ENCODE peak calls at places on chromosomes 11 and 22, in nine cellular contexts. O is adipocyte; L is upper lobe of right lung; T is tibial artery; U is mucosa of descending colon; R is pancreas; C is effector memory CD4-positive, alpha-beta T cell; Q is psoas muscle; I is stomach. M is an unnamed sample. For H3K4me1, the result is how much of the 10 kb centered on the place peaks cover.

GRCh38 chr11:13954591-13954990 is 7.9 kb upstream of the SPON1 start:
- DNase-seq in O (no peak), L (no peak), T (no peak), U (no peak), R (no peak), C (no peak), Q (no peak), I (no peak), M (no peak)

GRCh38 chr22:43828711-43829447 is 16.8 kb upstream of the EFCAB6 start:
- DNase-seq in O (no peak), L (peak), T (peak), U (no peak), R (no peak), C (no peak), Q (peak), I (no peak), M (no peak)

GRCh38 chr22:43227231-43227630 is 40.3 kb upstream of the TTLL12 start:
- DNase-seq in O (no peak), L (no peak), T (no peak), U (no peak), R (no peak), C (no peak), Q (no peak), I (no peak), M (no peak)

GRCh38 chr11:6705905-6706535 is 22.9 kb upstream of the MRPL17 start:
- DNase-seq in O (peak), L (no peak), T (no peak), U (no peak), R (peak), C (peak), Q (no peak), I (peak), M (no peak)

GRCh38 chr22:34841911-34842310 is 224.0 kb upstream of the ISX start:
- DNase-seq in O (peak), L (no peak), T (no peak), U (no peak), R (no peak), C (no peak), Q (no peak), I (no peak), M (no peak)

GRCh38 chr22:42611076-42611475 is 3.6 kb downstream of the POLDIP3 start:
- DNase-seq in O (no peak), L (no peak), T (no peak), U (no peak), R (no peak), C (no peak), Q (no peak), I (no peak), M (no peak)

GRCh38 chr22:41636467-41636866 is 15.4 kb downstream of the XRCC6 start:
- DNase-seq in O (peak), L (no peak), T (peak), U (no peak), R (no peak), C (no peak), Q (peak), I (no peak), M (no peak)

GRCh38 chr11:111454561-111455192 is 57.5 kb downstream of the BTG4 start:
- DNase-seq in O (peak), L (no peak), T (no peak), U (no peak), R (no peak), C (no peak), Q (no peak), I (no peak), M (no peak)

GRCh38 chr11:62444271-62444833 is 25.5 kb downstream of the SCGB1A1 start:
- DNase-seq in O (no peak), L (peak), T (peak), U (peak), R (no peak), C (no peak), Q (peak), I (peak), M (no peak)

GRCh38 chr11:78248191-78248590 is 59.5 kb downstream of the USP35 start:
- DNase-seq in O (no peak), L (no peak), T (no peak), U (no peak), R (no peak), C (no peak), Q (no peak), I (no peak), M (no peak)

GRCh38 chr22:50737728-50738648 is at the start of gene ACR:
- DNase-seq in O (no peak), L (peak), T (peak), U (no peak), R (no peak), C (no peak), Q (no peak), I (peak), M (no peak)

GRCh38 chr11:66478823-66479740 is 1.2 kb upstream of the DPP3 start:
- DNase-seq in O (peak), L (peak), T (peak), U (peak), R (peak), C (no peak), Q (peak), I (peak), M (no peak)

GRCh38 chr22:35170716-35171697 is 86.3 kb upstream of the HMGXB4 start:
- DNase-seq in O (no peak), L (peak), T (no peak), U (no peak), R (no peak), C (no peak), Q (no peak), I (no peak), M (no peak)

GRCh38 chr11:111310723-111311122 is 12.4 kb downstream of the POU2AF3 start:
- DNase-seq in O (no peak), L (no peak), T (no peak), U (no peak), R (no peak), C (no peak), Q (no peak), I (no peak), M (no peak)

GRCh38 chr22:45769569-45770210 is 98.1 kb downstream of the ATXN10 start:
- DNase-seq in O (peak), L (no peak), T (no peak), U (no peak), R (no peak), C (no peak), Q (no peak), I (no peak), M (no peak)

GRCh38 chr11:30422828-30423648 is 100.1 kb downstream of the ARL14EP start:
- DNase-seq in O (no peak), L (no peak), T (no peak), U (no peak), R (peak), C (no peak), Q (no peak), I (peak), M (no peak)

GRCh38 chr11:67996622-67997459 is 7.1 kb downstream of the UNC93B1 start:
- DNase-seq in O (no peak), L (peak), T (no peak), U (peak), R (peak), C (no peak), Q (peak), I (peak), M (peak)

GRCh38 chr22:32764330-32765116 is 37.0 kb upstream of the TIMP3 start:
- DNase-seq in O (peak), L (no peak), T (peak), U (no peak), R (no peak), C (no peak), Q (peak), I (no peak), M (no peak)

GRCh38 chr11:15826826-15827225 is 529.5 kb downstream of the SOX6 start:
- DNase-seq in O (peak), L (peak), T (no peak), U (no peak), R (peak), C (no peak), Q (peak), I (no peak), M (no peak)

GRCh38 chr11:78402842-78403241 is 14.8 kb downstream of the GAB2 start:
- DNase-seq in O (no peak), L (no peak), T (no peak), U (no peak), R (no peak), C (no peak), Q (no peak), I (no peak), M (no peak)

GRCh38 chr11:11400635-11401232 is 47.7 kb upstream of the CSNK2A3 start:
- DNase-seq in O (no peak), L (no peak), T (no peak), U (no peak), R (no peak), C (no peak), Q (no peak), I (no peak), M (no peak)

GRCh38 chr11:74446445-74446844 is 20.9 kb downstream of the KCNE3 start:
- DNase-seq in O (peak), L (no peak), T (no peak), U (no peak), R (no peak), C (no peak), Q (no peak), I (no peak), M (no peak)

GRCh38 chr11:95230054-95231034 is 658 bp downstream of the SESN3 start:
- DNase-seq in O (peak), L (no peak), T (peak), U (peak), R (peak), C (no peak), Q (peak), I (no peak), M (peak)

GRCh38 chr22:35987487-35987886 is 41.1 kb downstream of the RBFOX2 start:
- DNase-seq in O (no peak), L (no peak), T (no peak), U (no peak), R (no peak), C (no peak), Q (no peak), I (no peak), M (no peak)

GRCh38 chr22:31734512-31734911 is 15.4 kb downstream of the PRR14L start:
- DNase-seq in O (peak), L (no peak), T (no peak), U (no peak), R (no peak), C (no peak), Q (no peak), I (no peak), M (no peak)

GRCh38 chr11:20933958-20934357 is 264.6 kb downstream of the NELL1 start:
- DNase-seq in O (no peak), L (no peak), T (no peak), U (no peak), R (no peak), C (no peak), Q (no peak), I (no peak), M (no peak)

GRCh38 chr11:112157274-112157766 is 6.6 kb downstream of the IL18 start:
- DNase-seq in O (peak), L (no peak), T (no peak), U (no peak), R (peak), C (no peak), Q (no peak), I (no peak), M (no peak)

GRCh38 chr11:120337896-120338840 is 2.0 kb downstream of the ARHGEF12 start:
- DNase-seq in O (peak), L (no peak), T (no peak), U (no peak), R (no peak), C (no peak), Q (no peak), I (no peak), M (no peak)

GRCh38 chr22:24894998-24895397 is 51.5 kb downstream of the LHFPL7 start:
- DNase-seq in O (peak), L (peak), T (peak), U (peak), R (peak), C (no peak), Q (peak), I (peak), M (no peak)

GRCh38 chr11:69637956-69638871 is 2.7 kb upstream of the CCND1 start:
- DNase-seq in O (peak), L (peak), T (peak), U (peak), R (peak), C (no peak), Q (no peak), I (peak), M (no peak)

GRCh38 chr11:122853971-122854446 is 15.7 kb downstream of the CRTAM start:
- DNase-seq in O (peak), L (no peak), T (no peak), U (no peak), R (peak), C (peak), Q (no peak), I (no peak), M (peak)

GRCh38 chr11:71991494-71991893 is 7.2 kb upstream of the IL18BP start:
- DNase-seq in O (no peak), L (no peak), T (no peak), U (no peak), R (no peak), C (no peak), Q (no peak), I (no peak), M (no peak)

GRCh38 chr11:35099278-35100018 is 39.5 kb upstream of the CD44 start:
- DNase-seq in O (peak), L (no peak), T (no peak), U (no peak), R (no peak), C (no peak), Q (no peak), I (no peak), M (no peak)

GRCh38 chr11:121366970-121367369 is 74.4 kb downstream of the SC5D start:
- DNase-seq in O (no peak), L (no peak), T (no peak), U (no peak), R (no peak), C (no peak), Q (no peak), I (no peak), M (no peak)

GRCh38 chr22:21766933-21767462 is 31.4 kb upstream of the YPEL1 start:
- DNase-seq in O (no peak), L (peak), T (no peak), U (no peak), R (no peak), C (peak), Q (no peak), I (peak), M (peak)

GRCh38 chr11:117071344-117071787 is 26.9 kb downstream of the SIK3 start:
- DNase-seq in O (peak), L (no peak), T (no peak), U (no peak), R (no peak), C (no peak), Q (peak), I (peak), M (no peak)

GRCh38 chr11:58575377-58576020 is at the start of gene LPXN:
- DNase-seq in O (no peak), L (no peak), T (no peak), U (no peak), R (no peak), C (peak), Q (no peak), I (no peak), M (peak)

GRCh38 chr11:1451781-1452470 is 34.7 kb downstream of the MOB2 start:
- DNase-seq in O (no peak), L (no peak), T (no peak), U (no peak), R (no peak), C (no peak), Q (no peak), I (no peak), M (no peak)
- H3K4me1 ChIP-seq in O (under half), L (under half), T (under half), U (under half), R (under half), C (under half), Q (under half), I (under half), M (under half)

DNA sequence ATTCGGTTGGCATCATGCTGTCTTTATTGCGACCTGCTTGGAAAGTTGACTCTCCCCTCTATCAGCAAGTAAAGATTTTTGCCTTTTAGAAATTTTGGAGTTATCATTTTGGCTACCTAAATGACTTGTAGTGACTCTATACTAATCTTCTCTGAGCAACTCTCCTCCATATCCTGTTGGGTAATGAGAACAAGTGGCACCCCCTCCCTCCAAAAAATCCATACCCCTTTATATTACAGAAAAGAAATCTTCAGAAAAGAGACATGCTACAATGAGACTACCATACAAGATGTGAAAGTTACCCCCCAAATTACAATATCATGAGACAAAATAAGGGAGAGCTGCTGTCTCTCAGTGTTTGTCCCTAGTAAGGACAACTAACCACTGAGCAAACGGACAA is 1.2 kb downstream of the JAML start:
- DNase-seq in O (no peak), L (no peak), T (no peak), U (no peak), R (no peak), C (no peak), Q (no peak), I (no peak), M (no peak)
- H3K4me1 ChIP-seq in O (under half), L (under half), T (under half), U (under half), R (under half), C (half or more), Q (under half), I (under half), M (half or more)

GRCh38 chr11:12716816-12717215 is 42.6 kb downstream of the TEAD1 start:
- DNase-seq in O (no peak), L (no peak), T (no peak), U (no peak), R (no peak), C (no peak), Q (no peak), I (no peak), M (no peak)
- H3K4me1 ChIP-seq in O (under half), L (under half), T (under half), U (under half), R (under half), C (under half), Q (half or more), I (under half), M (under half)

GRCh38 chr11:2126520-2127085 is 12.6 kb downstream of the IGF2 start:
- DNase-seq in O (no peak), L (no peak), T (no peak), U (no peak), R (no peak), C (no peak), Q (no peak), I (no peak), M (no peak)
- H3K4me1 ChIP-seq in O (under half), L (under half), T (under half), U (under half), R (under half), C (under half), Q (under half), I (under half), M (under half)

DNA sequence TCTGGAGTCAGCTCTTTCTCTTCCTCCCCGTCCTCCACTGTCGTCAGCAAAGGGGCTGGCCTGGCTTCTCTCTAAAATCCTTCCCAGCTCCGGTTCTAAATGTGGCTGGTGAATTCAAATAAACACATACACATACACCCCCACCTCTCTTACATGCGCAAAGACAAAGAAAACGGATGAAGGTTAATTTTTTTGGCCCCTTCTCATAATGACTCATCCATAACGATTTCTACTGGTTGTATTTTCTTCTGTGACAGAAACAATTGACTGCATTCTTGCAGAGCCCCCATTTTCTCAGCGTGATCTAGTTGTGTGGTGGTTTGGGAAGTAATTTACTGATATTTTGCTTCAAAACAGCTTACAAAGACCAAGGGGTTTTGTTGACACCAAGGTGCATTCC is 130.0 kb upstream of the NTM start:
- DNase-seq in O (no peak), L (no peak), T (no peak), U (no peak), R (no peak), C (no peak), Q (no peak), I (no peak), M (no peak)
- H3K4me1 ChIP-seq in O (under half), L (under half), T (under half), U (under half), R (under half), C (under half), Q (under half), I (under half), M (under half)

M was measured in CD8-positive, alpha-beta memory T cell.